ENCODE peak calls at places on chromosomes 12 and 14, in four cellular contexts. One of them, this sample, is unnamed.

GRCh38 chr14:33525626-33526025 is 425.2 kb downstream of the EGLN3 start:
- DNase-seq in adipocyte: no peak
- DNase-seq in activated naive CD8-positive, alpha-beta T cell treated with anti-CD3 and anti-CD28 coated beads, Interleukin-2, amount 50 U/mL, for 16 hours: no peak
- DNase-seq in stimulated activated CD8-positive, alpha-beta memory T cell treated with anti-CD3 and anti-CD28 coated beads, Interleukin-7, amount 100 ng/mL, for 24 hours: no peak
- DNase-seq in this sample: no peak

GRCh38 chr12:34105392-34105933 is 83.2 kb downstream of the ALG10 start:
- DNase-seq in activated naive CD8-positive, alpha-beta T cell treated with anti-CD3 and anti-CD28 coated beads, Interleukin-2, amount 50 U/mL, for 16 hours: no peak
- DNase-seq in adipocyte: no peak
- DNase-seq in stimulated activated CD8-positive, alpha-beta memory T cell treated with anti-CD3 and anti-CD28 coated beads, Interleukin-7, amount 100 ng/mL, for 24 hours: no peak
- DNase-seq in this sample: no peak

GRCh38 chr12:89247962-89248361 is 104.3 kb downstream of the DUSP6 start:
- DNase-seq in stimulated activated CD8-positive, alpha-beta memory T cell treated with anti-CD3 and anti-CD28 coated beads, Interleukin-7, amount 100 ng/mL, for 24 hours: no peak
- DNase-seq in activated naive CD8-positive, alpha-beta T cell treated with anti-CD3 and anti-CD28 coated beads, Interleukin-2, amount 50 U/mL, for 16 hours: no peak
- DNase-seq in adipocyte: peak
- DNase-seq in this sample: no peak

GRCh38 chr14:92470215-92470614 is 43.4 kb upstream of the RIN3 start:
- DNase-seq in stimulated activated CD8-positive, alpha-beta memory T cell treated with anti-CD3 and anti-CD28 coated beads, Interleukin-7, amount 100 ng/mL, for 24 hours: no peak
- DNase-seq in adipocyte: peak
- DNase-seq in activated naive CD8-positive, alpha-beta T cell treated with anti-CD3 and anti-CD28 coated beads, Interleukin-2, amount 50 U/mL, for 16 hours: no peak
- DNase-seq in this sample: no peak

GRCh38 chr12:3185260-3185870 is 108.2 kb downstream of the TSPAN9 start:
- DNase-seq in stimulated activated CD8-positive, alpha-beta memory T cell treated with anti-CD3 and anti-CD28 coated beads, Interleukin-7, amount 100 ng/mL, for 24 hours: no peak
- DNase-seq in activated naive CD8-positive, alpha-beta T cell treated with anti-CD3 and anti-CD28 coated beads, Interleukin-2, amount 50 U/mL, for 16 hours: no peak
- DNase-seq in adipocyte: no peak
- DNase-seq in this sample: no peak

GRCh38 chr12:107500310-107500709 is 185.3 kb upstream of the PWP1 start:
- DNase-seq in adipocyte: no peak
- DNase-seq in activated naive CD8-positive, alpha-beta T cell treated with anti-CD3 and anti-CD28 coated beads, Interleukin-2, amount 50 U/mL, for 16 hours: no peak
- DNase-seq in stimulated activated CD8-positive, alpha-beta memory T cell treated with anti-CD3 and anti-CD28 coated beads, Interleukin-7, amount 100 ng/mL, for 24 hours: no peak
- DNase-seq in this sample: no peak

GRCh38 chr14:64612021-64612380 is 62.2 kb downstream of the PPP1R36 start:
- DNase-seq in activated naive CD8-positive, alpha-beta T cell treated with anti-CD3 and anti-CD28 coated beads, Interleukin-2, amount 50 U/mL, for 16 hours: no peak
- DNase-seq in adipocyte: peak
- DNase-seq in stimulated activated CD8-positive, alpha-beta memory T cell treated with anti-CD3 and anti-CD28 coated beads, Interleukin-7, amount 100 ng/mL, for 24 hours: no peak
- DNase-seq in this sample: no peak

GRCh38 chr12:50112456-50113218 is 601 bp downstream of the COX14 start:
- DNase-seq in adipocyte: no peak
- DNase-seq in activated naive CD8-positive, alpha-beta T cell treated with anti-CD3 and anti-CD28 coated beads, Interleukin-2, amount 50 U/mL, for 16 hours: no peak
- DNase-seq in stimulated activated CD8-positive, alpha-beta memory T cell treated with anti-CD3 and anti-CD28 coated beads, Interleukin-7, amount 100 ng/mL, for 24 hours: no peak
- DNase-seq in this sample: no peak

GRCh38 chr12:8644345-8645248 is 18.0 kb downstream of the MFAP5 start:
- DNase-seq in adipocyte: no peak
- DNase-seq in stimulated activated CD8-positive, alpha-beta memory T cell treated with anti-CD3 and anti-CD28 coated beads, Interleukin-7, amount 100 ng/mL, for 24 hours: peak
- DNase-seq in activated naive CD8-positive, alpha-beta T cell treated with anti-CD3 and anti-CD28 coated beads, Interleukin-2, amount 50 U/mL, for 16 hours: peak
- DNase-seq in this sample: no peak

GRCh38 chr12:54689034-54689372 is 40.8 kb upstream of the DCD start:
- DNase-seq in activated naive CD8-positive, alpha-beta T cell treated with anti-CD3 and anti-CD28 coated beads, Interleukin-2, amount 50 U/mL, for 16 hours: no peak
- DNase-seq in stimulated activated CD8-positive, alpha-beta memory T cell treated with anti-CD3 and anti-CD28 coated beads, Interleukin-7, amount 100 ng/mL, for 24 hours: no peak
- DNase-seq in adipocyte: no peak
- DNase-seq in this sample: no peak